ENCODE peak calls at places on chromosomes 2 and 18, in four cellular contexts. One of them, this sample, is unnamed.

GRCh38 chr2:217055624-217056023 is 195.8 kb upstream of the TNP1 start:
- DNase-seq in ovary: no peak
- DNase-seq in cardiac muscle cell: no peak
- DNase-seq in pancreas: no peak
- DNase-seq in this sample: no peak

GRCh38 chr2:18299423-18300212 is 260.8 kb downstream of the RDH14 start:
- DNase-seq in cardiac muscle cell: peak; percentile 22
- DNase-seq in pancreas: peak; percentile 25
- DNase-seq in ovary: no peak
- DNase-seq in this sample: no peak

GRCh38 chr18:12076424-12077140 is 17.1 kb upstream of the ANKRD62 start:
- DNase-seq in cardiac muscle cell: peak; percentile 74
- DNase-seq in pancreas: peak; percentile 48
- DNase-seq in ovary: no peak
- DNase-seq in this sample: no peak

GRCh38 chr2:240238786-240239185 is 98.3 kb upstream of the OTOS start:
- DNase-seq in pancreas: peak; percentile 11
- DNase-seq in cardiac muscle cell: no peak
- DNase-seq in ovary: no peak
- DNase-seq in this sample: no peak

GRCh38 chr2:96962567-96963203 is 23.7 kb downstream of the FAM178B start:
- DNase-seq in cardiac muscle cell: no peak
- DNase-seq in ovary: no peak
- DNase-seq in pancreas: no peak
- DNase-seq in this sample: no peak

GRCh38 chr2:204706939-204707338 is 161.7 kb downstream of the PARD3B start:
- DNase-seq in ovary: no peak
- DNase-seq in cardiac muscle cell: peak; percentile 34
- DNase-seq in pancreas: no peak
- DNase-seq in this sample: no peak

GRCh38 chr2:120606931-120607330 is 128.7 kb upstream of the GLI2 start:
- DNase-seq in cardiac muscle cell: no peak
- DNase-seq in ovary: no peak
- DNase-seq in pancreas: no peak
- DNase-seq in this sample: no peak

GRCh38 chr2:206084468-206084869 is 1.5 kb downstream of the INO80D start:
- DNase-seq in pancreas: peak; percentile 31
- DNase-seq in cardiac muscle cell: peak; percentile 70
- DNase-seq in ovary: peak; percentile 77
- DNase-seq in this sample: no peak

GRCh38 chr2:142131016-142131714 is at the start of gene LRP1B:
- DNase-seq in cardiac muscle cell: peak; percentile 47
- DNase-seq in pancreas: peak; percentile 11
- DNase-seq in ovary: no peak
- DNase-seq in this sample: peak; percentile 57

GRCh38 chr18:79952457-79952995 is 1.1 kb upstream of the SLC66A2 start:
- DNase-seq in ovary: peak; percentile 11
- DNase-seq in pancreas: no peak
- DNase-seq in cardiac muscle cell: no peak
- DNase-seq in this sample: no peak

GRCh38 chr2:236602678-236603077 is 33.1 kb downstream of the ACKR3 start:
- DNase-seq in ovary: no peak
- DNase-seq in pancreas: no peak
- DNase-seq in cardiac muscle cell: no peak
- DNase-seq in this sample: no peak

GRCh38 chr2:59301466-59302402 is 1060.6 kb upstream of the FANCL start:
- DNase-seq in pancreas: peak; percentile 57
- DNase-seq in ovary: peak; percentile 10
- DNase-seq in cardiac muscle cell: peak; percentile 85
- DNase-seq in this sample: peak; percentile 6

GRCh38 chr2:237440819-237441281 is 26.9 kb upstream of the COL6A3 start:
- DNase-seq in cardiac muscle cell: no peak
- DNase-seq in ovary: no peak
- DNase-seq in pancreas: no peak
- DNase-seq in this sample: no peak

DNA sequence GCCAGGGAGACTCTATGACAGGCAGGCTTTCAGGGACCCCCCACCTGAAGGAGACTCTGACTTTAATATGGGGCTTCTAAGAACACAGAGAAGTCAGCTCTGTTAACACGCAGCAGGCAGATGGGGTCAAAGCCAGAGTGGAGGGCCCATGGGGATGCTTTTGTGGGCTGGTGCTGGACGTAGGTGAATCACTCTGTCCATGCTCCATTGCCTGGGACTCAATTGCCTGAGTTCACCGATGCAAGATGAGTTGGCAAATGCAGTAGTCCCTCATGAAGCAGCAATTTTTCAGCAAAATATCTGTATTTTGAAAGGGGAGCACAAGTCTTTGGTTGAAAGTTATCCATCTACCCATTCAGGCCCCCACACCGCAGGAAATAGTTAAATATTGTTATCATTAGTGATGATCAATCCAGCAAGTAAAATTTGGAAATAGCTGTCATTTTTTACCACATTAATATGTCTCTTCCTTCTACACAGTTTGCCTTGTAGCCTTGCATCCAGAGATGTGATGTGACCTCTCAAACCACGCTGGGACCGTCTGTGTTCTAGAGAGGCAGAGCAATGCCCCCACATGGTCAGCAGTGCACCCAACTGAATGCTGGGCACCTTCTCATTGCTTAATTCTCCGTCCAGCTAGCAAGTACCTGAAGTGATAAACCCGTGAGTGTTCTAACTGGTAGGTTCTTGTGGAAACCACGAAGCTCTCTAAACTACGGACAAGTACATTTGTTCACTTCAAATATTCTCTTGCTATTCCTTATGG is 34.8 kb upstream of the FAM110C start:
- DNase-seq in cardiac muscle cell: no peak
- DNase-seq in pancreas: no peak
- DNase-seq in ovary: no peak
- DNase-seq in this sample: no peak
- H3K27me3 ChIP-seq in cardiac muscle cell: peaks cover 8% of the 10 kb centered on the region
- H3K27me3 ChIP-seq in pancreas: no peaks in the 10 kb centered on the region
- H3K27me3 ChIP-seq in ovary: no peaks in the 10 kb centered on the region
- H3K27me3 ChIP-seq in this sample: no peaks in the 10 kb centered on the region

GRCh38 chr2:10009811-10010781 is 33.3 kb upstream of the KLF11 start:
- DNase-seq in ovary: peak; percentile 91
- DNase-seq in pancreas: peak; percentile 98
- DNase-seq in cardiac muscle cell: no peak
- DNase-seq in this sample: no peak

GRCh38 chr2:10009271-10009810 is 34.0 kb upstream of the KLF11 start:
- DNase-seq in ovary: no peak
- DNase-seq in pancreas: no peak
- DNase-seq in cardiac muscle cell: no peak
- DNase-seq in this sample: no peak

GRCh38 chr2:10014418-10015190 is 28.7 kb upstream of the KLF11 start:
- DNase-seq in cardiac muscle cell: no peak
- DNase-seq in pancreas: no peak
- DNase-seq in ovary: no peak
- DNase-seq in this sample: no peak

GRCh38 chr2:10016001-10016801 is 27.1 kb upstream of the KLF11 start:
- DNase-seq in pancreas: no peak
- DNase-seq in cardiac muscle cell: no peak
- DNase-seq in ovary: no peak
- DNase-seq in this sample: no peak

DNA sequence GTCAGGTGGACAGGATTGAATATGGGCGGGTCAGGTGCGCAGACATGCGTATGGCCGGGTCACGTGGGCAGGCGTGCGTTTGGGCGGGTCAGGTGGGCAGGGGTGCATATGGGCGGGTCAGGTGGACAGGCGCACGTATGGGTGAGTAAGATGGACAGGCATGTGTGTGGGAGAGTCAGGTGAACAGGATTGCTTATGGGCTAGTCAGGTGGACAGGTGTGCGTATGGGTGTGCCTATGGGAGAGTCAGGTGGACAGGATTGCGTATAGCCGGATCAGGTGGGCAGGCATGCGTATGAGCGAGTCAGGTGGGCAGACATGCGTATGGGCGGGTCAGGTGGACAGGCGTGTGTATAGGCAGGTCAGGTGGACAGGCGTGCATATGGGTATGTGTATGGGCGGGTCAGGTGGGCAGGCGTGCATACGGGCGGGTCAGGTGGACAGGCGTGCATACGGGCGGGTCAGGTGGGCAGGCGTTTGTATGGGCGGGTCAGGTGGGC is 30.3 kb upstream of the KLF11 start:
- DNase-seq in ovary: no peak
- DNase-seq in pancreas: no peak
- DNase-seq in cardiac muscle cell: no peak
- DNase-seq in this sample: no peak
- H3K27ac ChIP-seq in ovary: no peak overlapping the region
- H3K27ac ChIP-seq in pancreas: no peak overlapping the region
- H3K27ac ChIP-seq in cardiac muscle cell: no peak overlapping the region
- H3K27ac ChIP-seq in this sample: no peak overlapping the region

DNA sequence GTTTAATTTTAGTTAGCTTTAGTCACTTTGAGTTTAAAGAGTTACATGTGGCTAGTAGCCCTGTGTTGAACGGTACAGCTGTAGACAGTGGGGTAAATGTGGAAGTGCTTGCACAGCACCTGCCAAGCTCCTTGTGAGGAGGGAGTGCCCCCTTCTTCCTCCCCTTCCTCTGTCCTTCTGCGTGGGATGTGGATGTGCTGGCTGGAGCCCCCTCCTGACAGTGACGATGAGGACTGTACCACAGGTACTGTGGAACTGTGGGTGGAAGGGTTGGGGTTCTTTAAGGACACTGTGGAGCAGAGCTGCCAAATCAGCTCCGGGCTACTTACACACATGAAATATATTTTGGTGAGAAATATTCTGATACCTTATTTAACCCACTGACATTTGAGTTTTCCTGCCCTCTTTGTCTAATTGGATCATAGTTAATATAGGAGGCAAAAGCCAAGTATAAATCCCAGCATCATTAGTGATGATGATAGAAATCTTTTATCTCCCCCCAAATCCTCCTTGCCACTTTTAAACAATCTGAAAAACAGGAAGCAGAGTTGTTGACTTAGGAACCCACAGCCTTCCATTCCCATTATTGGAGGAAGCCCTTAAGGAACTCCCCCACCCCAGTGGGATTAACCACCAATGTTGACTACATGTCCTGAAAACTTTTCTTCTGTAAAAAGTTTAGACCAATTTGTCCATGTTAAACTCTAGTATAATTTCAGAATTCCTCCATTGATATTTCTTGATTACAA is 181.3 kb downstream of the PTPRM start:
- DNase-seq in ovary: no peak
- DNase-seq in cardiac muscle cell: no peak
- DNase-seq in pancreas: no peak
- DNase-seq in this sample: no peak
- H3K27me3 ChIP-seq in ovary: no peaks in the 10 kb centered on the region
- H3K27me3 ChIP-seq in cardiac muscle cell: no peaks in the 10 kb centered on the region
- H3K27me3 ChIP-seq in pancreas: no peaks in the 10 kb centered on the region
- H3K27me3 ChIP-seq in this sample: no peaks in the 10 kb centered on the region

GRCh38 chr2:9793918-9794717 is 49.2 kb upstream of the TAF1B start:
- DNase-seq in ovary: no peak
- DNase-seq in cardiac muscle cell: no peak
- DNase-seq in pancreas: no peak
- DNase-seq in this sample: no peak

GRCh38 chr2:9790702-9791225 is 52.5 kb upstream of the TAF1B start:
- DNase-seq in cardiac muscle cell: no peak
- DNase-seq in pancreas: no peak
- DNase-seq in ovary: no peak
- DNase-seq in this sample: no peak

GRCh38 chr2:9791711-9792110 is 51.6 kb upstream of the TAF1B start:
- DNase-seq in pancreas: no peak
- DNase-seq in cardiac muscle cell: no peak
- DNase-seq in ovary: no peak
- DNase-seq in this sample: no peak

GRCh38 chr2:9793156-9793917 is 49.9 kb upstream of the TAF1B start:
- DNase-seq in cardiac muscle cell: no peak
- DNase-seq in ovary: no peak
- DNase-seq in pancreas: no peak
- DNase-seq in this sample: no peak

GRCh38 chr2:9789371-9789770 is 53.9 kb upstream of the TAF1B start:
- DNase-seq in cardiac muscle cell: no peak
- DNase-seq in ovary: no peak
- DNase-seq in pancreas: no peak
- DNase-seq in this sample: no peak
- H3K27ac ChIP-seq in cardiac muscle cell: no peak overlapping the region
- H3K27ac ChIP-seq in ovary: no peak overlapping the region
- H3K27ac ChIP-seq in pancreas: no peak overlapping the region
- H3K27ac ChIP-seq in this sample: no peak overlapping the region

GRCh38 chr2:80002761-80003160 is 301.8 kb downstream of the LRRTM1 start:
- DNase-seq in ovary: no peak
- DNase-seq in cardiac muscle cell: no peak
- DNase-seq in pancreas: no peak
- DNase-seq in this sample: no peak

GRCh38 chr2:80002112-80002511 is 302.4 kb downstream of the LRRTM1 start:
- DNase-seq in cardiac muscle cell: no peak
- DNase-seq in ovary: no peak
- DNase-seq in pancreas: no peak
- DNase-seq in this sample: no peak

GRCh38 chr2:80007722-80008503 is 296.6 kb downstream of the LRRTM1 start:
- DNase-seq in pancreas: no peak
- DNase-seq in ovary: no peak
- DNase-seq in cardiac muscle cell: no peak
- DNase-seq in this sample: no peak
- H3K27me3 ChIP-seq in pancreas: no peaks in the 10 kb centered on the region
- H3K27me3 ChIP-seq in ovary: no peaks in the 10 kb centered on the region
- H3K27me3 ChIP-seq in cardiac muscle cell: no peaks in the 10 kb centered on the region
- H3K27me3 ChIP-seq in this sample: no peaks in the 10 kb centered on the region

GRCh38 chr2:9033385-9034175 is 30.1 kb upstream of the MBOAT2 start:
- DNase-seq in ovary: no peak
- DNase-seq in pancreas: no peak
- DNase-seq in cardiac muscle cell: peak; percentile 39
- DNase-seq in this sample: no peak
- H3K27ac ChIP-seq in ovary: no peak overlapping the region
- H3K27ac ChIP-seq in pancreas: no peak overlapping the region
- H3K27ac ChIP-seq in cardiac muscle cell: no peak overlapping the region
- H3K27ac ChIP-seq in this sample: no peak overlapping the region